ENCODE peak calls at places on chromosomes 16 and 17, in four cellular contexts. D, S, B and C are unnamed samples.

GRCh38 chr16:1488619-1489018 is at the start of gene PTX4:
- DNase-seq in S (no peak), D (no peak), B (no peak), C (no peak)

GRCh38 chr16:9534759-9535158 is 443.3 kb downstream of the HAPSTR1 start:
- DNase-seq in D (no peak), B (no peak), S (no peak), C (no peak)

GRCh38 chr16:84765606-84766580 is 53.9 kb upstream of the CRISPLD2 start:
- DNase-seq in S (no peak), B (no peak), D (no peak), C (no peak)

GRCh38 chr16:4316103-4316731 is 350 bp downstream of the GLIS2 start:
- DNase-seq in D (no peak), S (no peak), B (peak; percentile 78), C (no peak)

GRCh38 chr16:53131363-53132071 is 76.7 kb downstream of the CHD9 start:
- DNase-seq in B (peak; percentile 88), D (no peak), S (peak; percentile 66), C (peak; percentile 52)

GRCh38 chr17:6072157-6072556 is 2.0 kb downstream of the WSCD1 start:
- DNase-seq in S (no peak), D (no peak), B (no peak), C (no peak)

GRCh38 chr16:82682757-82683156 is 56.0 kb downstream of the CDH13 start:
- DNase-seq in D (no peak), B (no peak), S (no peak), C (no peak)

GRCh38 chr17:76121932-76122383 is 18.4 kb upstream of the EXOC7 start:
- DNase-seq in B (no peak), S (peak; percentile 79), D (no peak), C (no peak)

GRCh38 chr16:81623365-81624102 is 155.6 kb upstream of the PLCG2 start:
- DNase-seq in S (no peak), D (peak; percentile 37), B (peak; percentile 59), C (peak; percentile 81)

GRCh38 chr17:77786740-77787505 is 171.6 kb upstream of the TNRC6C start:
- DNase-seq in B (peak; percentile 91), D (no peak), S (peak; percentile 68), C (no peak)

GRCh38 chr17:45841883-45842525 is 2.7 kb upstream of the SPPL2C start:
- DNase-seq in S (no peak), B (no peak), D (no peak), C (no peak)

GRCh38 chr16:21150375-21151001 is at the start of gene DNAH3:
- DNase-seq in S (no peak), B (peak; percentile 41), D (no peak), C (no peak)

GRCh38 chr17:14772776-14773175 is 471.9 kb downstream of the HS3ST3B1 start:
- DNase-seq in B (no peak), D (no peak), S (no peak), C (no peak)

GRCh38 chr17:2400474-2400866 is 390 bp downstream of the MNT start:
- DNase-seq in B (peak; percentile 51), S (peak; percentile 81), D (no peak), C (no peak)

GRCh38 chr17:31061678-31062077 is 33.1 kb upstream of the NF1 start:
- DNase-seq in D (no peak), B (no peak), S (peak; percentile 57), C (no peak)

GRCh38 chr17:81049973-81050551 is 15.1 kb downstream of the BAIAP2 start:
- DNase-seq in S (no peak), B (peak; percentile 50), D (peak; percentile 21), C (no peak)

DNA sequence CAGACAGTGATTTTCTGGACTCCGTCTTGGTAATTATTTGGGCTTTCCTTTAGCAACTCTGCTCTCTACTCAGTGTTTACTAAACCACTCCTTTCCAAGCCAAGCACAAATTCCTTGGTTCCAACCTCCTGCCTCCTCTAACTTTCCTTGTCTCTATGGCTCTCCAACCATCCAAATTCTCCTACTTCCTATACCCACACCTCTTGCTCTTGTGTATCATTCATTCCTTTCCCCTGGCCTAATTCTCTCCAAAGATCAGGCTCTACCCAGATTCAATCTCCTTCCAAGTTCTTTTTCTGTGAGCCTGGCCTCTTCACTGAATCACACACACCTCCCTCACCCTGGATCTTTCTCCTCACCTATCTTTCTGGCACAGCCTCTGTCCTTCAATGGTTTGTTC is 1.1 kb downstream of the NEURL4 start:
- DNase-seq in D (no peak), S (no peak), B (no peak), C (no peak)
- TF ChIP-seq JUND in D (no peak), S (no peak), B (no peak), C (no peak)

GRCh38 chr17:82949984-82950383 is 110.2 kb upstream of the ZNF750 start:
- DNase-seq in S (no peak), B (no peak), D (no peak), C (no peak)

GRCh38 chr17:82949361-82949760 is 109.5 kb upstream of the ZNF750 start:
- DNase-seq in S (no peak), B (no peak), D (no peak), C (no peak)

GRCh38 chr17:82948957-82949356 is 109.1 kb upstream of the ZNF750 start:
- DNase-seq in B (no peak), D (no peak), S (no peak), C (no peak)

GRCh38 chr17:82950525-82951102 is 110.8 kb upstream of the ZNF750 start:
- DNase-seq in B (no peak), S (no peak), D (no peak), C (no peak)

DNA sequence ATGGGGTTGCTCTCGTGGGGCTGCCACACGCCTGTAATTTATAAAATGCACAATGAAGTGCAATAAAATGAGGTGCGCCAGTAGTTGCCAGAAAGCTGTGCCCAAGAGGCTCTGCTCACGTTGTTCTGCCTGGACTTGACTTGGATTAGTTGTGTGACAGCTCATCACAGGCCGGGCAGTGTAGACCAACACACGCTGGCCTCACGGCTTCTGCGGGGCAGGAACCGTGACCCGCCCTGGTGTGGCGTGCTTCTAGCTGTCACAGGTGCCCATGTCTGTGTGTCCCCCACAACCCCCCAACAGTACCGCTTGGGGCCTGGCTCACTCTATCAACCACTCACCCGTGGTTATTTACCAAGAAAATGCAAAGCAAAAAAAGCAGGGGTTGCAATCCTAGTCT is 112.2 kb upstream of the ZNF750 start:
- DNase-seq in S (no peak), D (no peak), B (no peak), C (no peak)
- TF ChIP-seq JUND in S (no peak), D (no peak), B (no peak), C (no peak)

GRCh38 chr17:49574283-49574892 is 1.3 kb upstream of the NXPH3 start:
- DNase-seq in B (peak; percentile 33), D (no peak), S (no peak), C (no peak)
- TF ChIP-seq JUND in B (no peak), D (no peak), S (no peak), C (no peak)

GRCh38 chr17:17911003-17911613 is 61.1 kb downstream of the TOM1L2 start:
- DNase-seq in S (no peak), B (peak; percentile 91), D (no peak), C (no peak)
- TF ChIP-seq JUND in S (no peak), B (no peak), D (no peak), C (no peak)

DNA sequence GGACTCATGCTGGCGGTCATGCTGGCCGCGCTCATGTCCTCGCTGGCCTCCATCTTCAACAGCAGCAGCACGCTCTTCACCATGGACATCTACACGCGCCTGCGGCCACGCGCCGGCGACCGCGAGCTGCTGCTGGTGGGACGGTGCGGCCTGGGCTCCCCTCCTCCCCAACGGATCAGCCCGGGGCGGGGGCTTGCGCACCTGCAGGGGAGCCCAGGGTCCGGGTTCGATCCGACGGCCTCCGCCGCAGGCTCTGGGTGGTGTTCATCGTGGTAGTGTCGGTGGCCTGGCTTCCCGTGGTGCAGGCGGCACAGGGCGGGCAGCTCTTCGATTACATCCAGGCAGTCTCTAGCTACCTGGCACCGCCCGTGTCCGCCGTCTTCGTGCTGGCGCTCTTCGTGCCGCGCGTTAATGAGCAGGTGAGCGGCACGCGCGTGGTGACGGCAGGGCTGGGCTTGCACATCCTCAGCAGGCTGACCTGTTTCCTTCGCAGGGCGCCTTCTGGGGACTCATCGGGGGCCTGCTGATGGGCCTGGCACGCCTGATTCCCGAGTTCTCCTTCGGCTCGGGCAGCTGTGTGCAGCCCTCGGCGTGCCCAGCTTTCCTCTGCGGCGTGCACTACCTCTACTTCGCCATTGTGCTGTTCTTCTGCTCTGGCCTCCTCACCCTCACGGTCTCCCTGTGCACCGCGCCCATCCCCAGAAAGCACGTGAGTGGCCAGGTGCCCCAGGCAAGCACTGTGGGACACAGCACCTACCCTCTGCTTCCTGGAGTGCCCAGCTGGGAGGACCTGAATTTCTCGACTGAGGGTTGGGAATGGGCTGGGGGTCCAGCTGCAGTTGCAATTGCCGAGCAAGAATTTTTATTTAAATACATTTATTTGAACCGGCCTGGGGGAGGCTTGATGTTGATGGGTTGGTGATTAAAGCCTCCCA is 6.0 kb downstream of the SLC5A2 start:
- DNase-seq in S (no peak), B (no peak), D (no peak), C (no peak)
- TF ChIP-seq JUND in S (no peak), B (no peak), D (no peak), C (no peak)

DNA sequence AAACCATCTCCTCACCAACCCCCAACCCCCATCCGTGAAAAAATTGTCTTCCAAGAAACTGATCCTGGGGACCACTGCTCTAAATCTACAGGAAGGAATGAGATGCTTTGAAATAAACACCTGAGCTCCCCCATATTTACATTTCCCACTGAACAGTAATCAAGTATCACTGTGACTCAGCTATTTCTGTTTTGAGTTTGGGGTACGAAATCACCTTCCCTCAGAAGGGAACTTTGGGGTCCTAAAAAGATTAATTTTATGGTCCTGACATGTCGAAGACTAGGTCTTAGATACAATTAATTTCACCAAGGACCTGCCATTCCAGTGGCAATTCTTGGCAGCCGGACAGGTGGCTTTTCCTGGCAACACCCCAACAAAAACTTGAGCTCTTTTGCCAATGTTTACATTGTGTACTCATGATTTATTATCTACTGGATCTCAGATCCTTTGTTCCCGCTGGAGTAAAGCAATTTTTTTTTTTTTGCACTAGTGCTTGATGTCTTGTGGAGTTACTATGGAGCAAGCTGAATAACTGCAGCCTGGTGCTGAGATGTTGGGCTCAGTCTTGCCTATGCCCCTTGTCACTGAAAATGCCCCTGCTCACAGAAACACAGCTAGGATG is 14.3 kb downstream of the SLFN5 start:
- DNase-seq in D (no peak), S (no peak), B (no peak), C (peak; percentile 87)
- TF ChIP-seq JUND in D (no peak), S (no peak), B (peak; percentile 68), C (peak; percentile 69)

GRCh38 chr16:35746281-35746962 is 2287.0 kb downstream of the TP53TG3F start:
- DNase-seq in D (no peak), S (no peak), B (no peak), C (no peak)
- TF ChIP-seq JUND in D (no peak), S (no peak), B (no peak), C (no peak)

GRCh38 chr16:83733301-83733700 is 74.5 kb upstream of the HSBP1 start:
- DNase-seq in B (no peak), D (no peak), S (no peak), C (no peak)
- TF ChIP-seq JUND in B (no peak), D (no peak), S (no peak), C (no peak)

GRCh38 chr17:7261377-7262191 is 694 bp downstream of the CLDN7 start:
- DNase-seq in B (peak; percentile 76), S (peak; percentile 60), D (no peak), C (no peak)
- TF ChIP-seq JUND in B (no peak), S (no peak), D (no peak), C (no peak)